ENCODE peak calls at places on chromosome 3, in four cellular contexts. P is lower lobe of right lung; X is activated CD4-positive, CD25-positive, alpha-beta regulatory T cell treated with anti-CD3 and anti-CD28 coated beads, Interleukin-2, amount 50 U/mL, for 16 hours; G is CD8-positive, alpha-beta T cell. W is an unnamed sample.

GRCh38 chr3:52005571-52005986 is 9.9 kb upstream of the RPL29 start:
- DNase-seq in G (no peak), P (no peak), X (no peak), W (no peak)

GRCh38 chr3:72818915-72819314 is 29.3 kb downstream of the SHQ1 start:
- DNase-seq in P (no peak), X (no peak), G (no peak), W (no peak)

GRCh38 chr3:12774619-12775018 is 15.6 kb upstream of the TMEM40 start:
- DNase-seq in P (no peak), X (no peak), G (no peak), W (no peak)

GRCh38 chr3:16173696-16174355 is 654 bp upstream of the GALNT15 start:
- DNase-seq in G (no peak), X (no peak), P (no peak), W (no peak)

GRCh38 chr3:13069495-13069894 is 3.7 kb downstream of the IQSEC1 start:
- DNase-seq in X (peak; percentile 10), G (peak; percentile 35), P (no peak), W (peak; percentile 85)

GRCh38 chr3:28867836-28868235 is 413.0 kb upstream of the RBMS3 start:
- DNase-seq in P (no peak), G (no peak), X (no peak), W (no peak)

GRCh38 chr3:129518581-129518980 is 9.9 kb upstream of the RHO start:
- DNase-seq in X (no peak), P (no peak), G (no peak), W (no peak)

GRCh38 chr3:72977060-72977459 is 19.6 kb upstream of the PPP4R2 start:
- DNase-seq in G (no peak), P (no peak), X (no peak), W (no peak)

GRCh38 chr3:172104471-172105072 is 65.2 kb downstream of the FNDC3B start:
- DNase-seq in P (no peak), X (no peak), G (no peak), W (no peak)

GRCh38 chr3:28134792-28135375 is 106.5 kb upstream of the CMC1 start:
- DNase-seq in G (no peak), X (no peak), P (no peak), W (no peak)

GRCh38 chr3:57948782-57949242 is 59.4 kb upstream of the FLNB start:
- DNase-seq in X (no peak), G (no peak), P (no peak), W (no peak)

GRCh38 chr3:51950899-51951298 is 4.3 kb upstream of the GPR62 start:
- DNase-seq in P (no peak), G (no peak), X (no peak), W (no peak)

GRCh38 chr3:111548756-111549155 is 6.8 kb downstream of the CD96 start:
- DNase-seq in P (no peak), G (no peak), X (no peak), W (no peak)

GRCh38 chr3:125437631-125438435 is 62.7 kb upstream of the ZNF148 start:
- DNase-seq in P (peak; percentile 51), G (peak; percentile 53), X (peak; percentile 28), W (peak; percentile 47)

GRCh38 chr3:16467368-16467767 is 46.1 kb downstream of the RFTN1 start:
- DNase-seq in P (no peak), G (no peak), X (no peak), W (no peak)

GRCh38 chr3:14405886-14406238 is 3.5 kb downstream of the SLC6A6 start:
- DNase-seq in P (peak; percentile 65), X (no peak), G (no peak), W (no peak)

GRCh38 chr3:177294221-177294620 is 96.9 kb upstream of the TBL1XR1 start:
- DNase-seq in X (no peak), G (no peak), P (no peak), W (no peak)

W was measured in OCI-LY7.